ENCODE peak calls at places on chromosomes 1 and 21, in nine cellular contexts. I is GM13976; S is astrocyte of the spinal cord; B is D721Med; D is psoas muscle; G is heart right ventricle; U is fibroblast of the aortic adventitia; L is hepatocyte; M is CD4-positive, alpha-beta T cell. W is an unnamed sample.

GRCh38 chr1:54481201-54481884 is 66.7 kb upstream of the ACOT11 start:
- DNase-seq in I (no peak), S (no peak), B (no peak), D (no peak), G (no peak), U (no peak), L (peak), M (no peak), W (no peak)

GRCh38 chr1:14742181-14742980 is 143.9 kb downstream of the KAZN start:
- DNase-seq in I (no peak), S (peak), B (no peak), D (no peak), G (no peak), U (peak), L (peak), M (no peak), W (peak)

GRCh38 chr1:10635385-10635896 is 160.7 kb downstream of the PEX14 start:
- DNase-seq in I (no peak), S (peak), B (no peak), D (no peak), G (peak), U (peak), L (no peak), M (no peak), W (no peak)

GRCh38 chr1:99869304-99869703 is 19.1 kb downstream of the AGL start:
- DNase-seq in I (no peak), S (peak), B (no peak), D (no peak), G (no peak), U (peak), L (no peak), M (no peak), W (no peak)

GRCh38 chr1:185439727-185440415 is 122.8 kb upstream of the IVNS1ABP start:
- DNase-seq in I (peak), S (peak), B (no peak), D (no peak), G (no peak), U (peak), L (peak), M (no peak), W (no peak)

GRCh38 chr1:117029690-117030089 is 28.1 kb downstream of the CD101 start:
- DNase-seq in I (no peak), S (no peak), B (no peak), D (no peak), G (no peak), U (no peak), L (no peak), M (no peak), W (no peak)

GRCh38 chr1:40743860-40744259 is 39.7 kb upstream of the KCNQ4 start:
- DNase-seq in I (no peak), S (no peak), B (no peak), D (no peak), G (no peak), U (no peak), L (no peak), M (no peak), W (no peak)

GRCh38 chr1:174344162-174344561 is 103.6 kb upstream of the GPR52 start:
- DNase-seq in I (no peak), S (no peak), B (no peak), D (no peak), G (no peak), U (no peak), L (no peak), M (no peak), W (no peak)

GRCh38 chr1:93556291-93556690 is 108.4 kb downstream of the FNBP1L start:
- DNase-seq in I (no peak), S (no peak), B (no peak), D (no peak), G (no peak), U (no peak), L (no peak), M (no peak), W (no peak)

GRCh38 chr1:218421531-218421930 is 76.4 kb downstream of the TGFB2 start:
- DNase-seq in I (no peak), S (no peak), B (no peak), D (no peak), G (no peak), U (no peak), L (no peak), M (no peak), W (no peak)

GRCh38 chr1:179293340-179294327 is at the start of gene SOAT1:
- DNase-seq in I (peak), S (peak), B (peak), D (peak), G (peak), U (peak), L (peak), M (peak), W (peak)

GRCh38 chr1:97901017-97901658 is 19.7 kb downstream of the DPYD start:
- DNase-seq in I (no peak), S (peak), B (no peak), D (no peak), G (no peak), U (peak), L (no peak), M (no peak), W (no peak)

GRCh38 chr1:160607051-160608032 is 28.0 kb upstream of the CD84 start:
- DNase-seq in I (peak), S (peak), B (no peak), D (no peak), G (no peak), U (peak), L (peak), M (peak), W (peak)

GRCh38 chr1:78092686-78093085 is 46.9 kb downstream of the GIPC2 start:
- DNase-seq in I (no peak), S (no peak), B (no peak), D (no peak), G (no peak), U (no peak), L (no peak), M (no peak), W (no peak)

GRCh38 chr21:45381036-45381787 is 23.8 kb upstream of the COL18A1 start:
- DNase-seq in I (no peak), S (no peak), B (no peak), D (peak), G (no peak), U (no peak), L (no peak), M (no peak), W (no peak)

GRCh38 chr1:233424727-233425222 is 97.3 kb downstream of the MAP3K21 start:
- DNase-seq in I (no peak), S (no peak), B (no peak), D (no peak), G (no peak), U (no peak), L (no peak), M (no peak), W (no peak)

GRCh38 chr1:182304218-182305016 is 87.2 kb downstream of the GLUL start:
- DNase-seq in I (no peak), S (no peak), B (no peak), D (no peak), G (no peak), U (no peak), L (no peak), M (no peak), W (no peak)

GRCh38 chr1:41681331-41682136 is 197.1 kb upstream of the EDN2 start:
- DNase-seq in I (no peak), S (peak), B (no peak), D (peak), G (peak), U (no peak), L (no peak), M (no peak), W (no peak)

GRCh38 chr1:202852163-202852904 is 36.6 kb downstream of the RABIF start:
- DNase-seq in I (peak), S (peak), B (peak), D (no peak), G (no peak), U (peak), L (peak), M (no peak), W (peak)

GRCh38 chr1:121443131-121443530 is 258.4 kb downstream of the SRGAP2C start:
- DNase-seq in I (no peak), S (peak), B (no peak), D (no peak), G (no peak), U (no peak), L (no peak), M (no peak), W (peak)

GRCh38 chr1:196148367-196148970 is 459.8 kb downstream of the KCNT2 start:
- DNase-seq in I (peak), S (peak), B (no peak), D (no peak), G (no peak), U (peak), L (peak), M (no peak), W (peak)

GRCh38 chr1:52080014-52080415 is 23.9 kb downstream of the BTF3L4 start:
- DNase-seq in I (no peak), S (no peak), B (no peak), D (no peak), G (no peak), U (no peak), L (peak), M (no peak), W (no peak)

GRCh38 chr1:90778487-90778886 is 61.4 kb upstream of the BARHL2 start:
- DNase-seq in I (no peak), S (no peak), B (no peak), D (no peak), G (no peak), U (no peak), L (no peak), M (no peak), W (no peak)

GRCh38 chr1:226736908-226737818 is 1.9 kb downstream of the ITPKB start:
- DNase-seq in I (peak), S (peak), B (no peak), D (peak), G (peak), U (peak), L (peak), M (peak), W (no peak)

DNA sequence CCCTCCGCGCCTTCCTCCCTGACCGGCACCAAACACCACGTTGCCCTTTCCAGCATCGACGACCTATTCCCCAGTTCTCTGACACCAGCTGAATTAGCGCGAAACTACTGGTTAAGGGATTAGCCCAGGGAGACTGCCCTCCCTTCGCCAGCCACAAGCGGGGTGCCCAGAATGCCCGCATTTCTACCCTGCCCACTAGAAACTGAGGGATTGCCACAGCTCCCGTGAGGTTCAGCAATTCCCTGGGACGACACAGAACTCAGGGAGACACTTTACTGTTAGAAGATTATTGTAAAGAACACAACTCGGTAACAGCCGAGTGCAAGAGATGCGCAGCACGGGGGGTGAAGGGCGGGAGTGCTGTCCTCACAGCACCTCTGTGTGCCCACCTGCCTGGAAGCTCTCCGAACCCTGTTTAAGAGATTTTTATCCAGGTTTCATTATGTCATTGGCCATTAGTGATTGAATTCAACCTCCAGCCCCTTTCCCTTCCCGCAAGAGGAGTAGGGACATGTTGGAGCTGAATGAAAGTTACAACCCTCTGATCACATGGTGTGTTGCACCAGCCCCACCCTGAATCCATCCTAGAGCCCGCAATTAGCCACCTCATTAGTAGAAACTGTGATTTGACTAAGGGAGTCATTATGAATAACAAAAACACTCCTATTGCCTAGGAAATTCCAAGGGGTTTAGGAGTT is 15.8 kb upstream of the RIPPLY3 start:
- DNase-seq in I (no peak), S (no peak), B (no peak), D (no peak), G (no peak), U (no peak), L (no peak), M (no peak), W (no peak)
- TF ChIP-seq CTCF in I (no peak), S (peak), B (no peak), D (no peak), G (no peak), U (no peak), L (no peak), M (no peak), W (no peak)

GRCh38 chr1:165060285-165060793 is 296.2 kb downstream of the LMX1A start:
- DNase-seq in I (no peak), S (no peak), B (no peak), D (no peak), G (no peak), U (no peak), L (no peak), M (no peak), W (no peak)

GRCh38 chr1:165062346-165062745 is 294.2 kb downstream of the LMX1A start:
- DNase-seq in I (no peak), S (no peak), B (no peak), D (no peak), G (no peak), U (no peak), L (no peak), M (no peak), W (no peak)

GRCh38 chr1:165068716-165069115 is 287.8 kb downstream of the LMX1A start:
- DNase-seq in I (no peak), S (no peak), B (no peak), D (no peak), G (no peak), U (no peak), L (peak), M (no peak), W (no peak)

GRCh38 chr1:165067829-165068228 is 288.7 kb downstream of the LMX1A start:
- DNase-seq in I (no peak), S (no peak), B (no peak), D (no peak), G (no peak), U (no peak), L (no peak), M (no peak), W (no peak)

GRCh38 chr1:165063181-165063955 is 293.1 kb downstream of the LMX1A start:
- DNase-seq in I (no peak), S (no peak), B (no peak), D (no peak), G (no peak), U (peak), L (no peak), M (no peak), W (no peak)
- TF ChIP-seq CTCF in I (no peak), S (no peak), B (no peak), D (no peak), G (no peak), U (no peak), L (no peak), M (no peak), W (no peak)

GRCh38 chr21:15732996-15733329 is 3.2 kb downstream of the USP25 start:
- DNase-seq in I (no peak), S (no peak), B (no peak), D (no peak), G (no peak), U (no peak), L (no peak), M (no peak), W (no peak)

GRCh38 chr21:15729674-15730483 is at the start of gene USP25:
- DNase-seq in I (peak), S (peak), B (peak), D (peak), G (peak), U (peak), L (peak), M (peak), W (no peak)

GRCh38 chr21:15730484-15731242 is 881 bp downstream of the USP25 start:
- DNase-seq in I (no peak), S (no peak), B (no peak), D (peak), G (no peak), U (peak), L (peak), M (no peak), W (no peak)

GRCh38 chr21:15731243-15731613 is 1.4 kb downstream of the USP25 start:
- DNase-seq in I (no peak), S (no peak), B (no peak), D (no peak), G (no peak), U (peak), L (no peak), M (no peak), W (no peak)

DNA sequence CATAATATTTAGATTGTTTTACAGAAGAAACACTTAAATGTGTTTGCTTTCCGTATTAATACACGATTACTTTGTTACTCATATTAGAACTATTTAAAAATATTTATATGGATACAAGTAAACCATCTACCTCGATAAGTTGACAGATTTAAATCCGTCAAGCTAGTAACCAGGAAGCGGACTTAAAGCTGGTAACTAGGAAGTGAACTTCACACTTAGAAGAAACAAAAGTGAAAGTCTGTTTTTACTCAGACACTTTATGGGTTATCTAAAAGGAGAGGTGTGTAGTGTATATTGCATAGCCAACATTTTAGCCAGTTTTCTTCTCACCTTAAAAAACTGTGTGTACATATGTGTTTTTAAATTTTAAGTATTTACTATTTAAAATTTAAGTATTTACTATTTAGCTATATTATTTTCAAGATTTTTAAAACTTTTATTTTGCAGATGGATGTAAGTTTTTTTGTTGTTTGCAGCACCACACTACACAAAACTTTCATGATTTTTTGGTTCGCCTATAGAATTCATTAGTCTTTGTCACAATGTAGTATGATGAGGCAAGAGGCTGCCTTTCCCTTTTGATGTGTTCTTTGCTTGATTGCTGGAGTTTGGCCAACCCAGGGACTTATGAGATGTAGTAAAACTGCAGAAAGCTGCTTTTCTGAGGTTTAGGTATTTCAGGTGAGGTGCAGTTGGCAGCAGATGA is 2.7 kb downstream of the USP25 start:
- DNase-seq in I (peak), S (peak), B (no peak), D (no peak), G (no peak), U (peak), L (peak), M (no peak), W (no peak)
- TF ChIP-seq CTCF in I (no peak), S (no peak), B (no peak), D (no peak), G (no peak), U (no peak), L (no peak), M (no peak), W (no peak)

DNA sequence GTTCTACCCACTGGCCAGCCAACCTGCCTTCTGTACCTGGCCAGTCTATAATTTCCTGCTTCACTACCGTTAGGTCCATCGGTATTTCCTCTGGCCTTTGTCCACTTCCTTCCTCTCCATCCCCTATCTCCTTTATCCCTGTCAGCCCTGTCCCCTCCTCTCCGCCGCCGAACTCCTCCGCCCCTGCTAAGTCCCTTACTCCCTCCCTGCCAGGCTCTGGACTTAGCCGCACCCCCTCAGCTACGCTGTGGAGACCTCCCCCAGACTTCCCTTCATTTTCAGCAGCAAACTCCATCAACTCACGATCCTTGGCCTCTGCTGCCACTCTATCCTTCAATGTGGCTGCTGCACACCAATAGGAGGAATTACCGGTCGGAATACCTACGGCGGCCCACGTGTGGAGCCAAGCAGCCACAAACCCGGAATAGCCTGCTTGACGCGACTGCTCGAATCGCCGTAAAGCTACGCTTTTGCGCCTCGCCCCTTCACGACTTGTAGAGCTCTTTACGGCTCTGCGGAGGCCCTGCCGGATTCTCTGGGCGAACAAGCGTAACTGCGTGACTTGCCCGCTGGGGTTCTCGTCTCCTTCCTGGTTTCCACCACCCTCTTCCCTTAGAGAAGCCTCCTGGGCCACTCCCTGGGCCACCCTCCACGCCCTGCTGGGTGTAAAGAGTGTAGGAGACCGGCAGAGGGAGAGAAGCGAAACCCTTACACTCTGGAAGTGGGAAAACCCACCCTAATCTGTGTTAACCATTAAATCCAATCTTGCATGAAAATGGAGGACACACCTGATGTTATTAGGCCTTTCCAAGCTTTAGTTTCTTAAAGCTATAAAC is at the start of gene ZNHIT6:
- DNase-seq in I (peak), S (peak), B (peak), D (peak), G (peak), U (peak), L (peak), M (peak), W (peak)
- TF ChIP-seq CTCF in I (no peak), S (peak), B (no peak), D (peak), G (no peak), U (peak), L (peak), M (no peak), W (peak)

GRCh38 chr1:17405898-17406759 is 33.3 kb downstream of the RCC2 start:
- DNase-seq in I (peak), S (peak), B (peak), D (peak), G (peak), U (peak), L (peak), M (peak), W (peak)
- TF ChIP-seq CTCF in I (peak), S (peak), B (peak), D (peak), G (peak), U (peak), L (peak), M (peak), W (peak)